ENCODE peak calls at places on chromosomes 4 and X, in eight cellular contexts. G is upper lobe of right lung, E is mucosa of descending colon, T is ascending aorta, C is left ventricle myocardium inferior, Y is keratinocyte, L is uterus, O is brain microvascular endothelial cell. S is an unnamed sample. For H3K36me3, the result is how much of the 10 kb centered on the place peaks cover.

GRCh38 chr4:25448379-25449109 is 71.5 kb downstream of the ANAPC4 start:
- DNase-seq in Y (peak), E (no peak), L (no peak), O (no peak), C (no peak), G (no peak), T (no peak), S (peak)

GRCh38 chr4:171891038-171891437 is 77.8 kb downstream of the GALNTL6 start:
- DNase-seq in L (no peak), G (no peak), Y (no peak), O (no peak), E (no peak), C (no peak), T (no peak), S (no peak)

GRCh38 chr4:152065545-152065944 is 304.7 kb upstream of the GATB start:
- DNase-seq in C (no peak), O (no peak), T (no peak), G (no peak), Y (no peak), L (no peak), E (no peak), S (no peak)

GRCh38 chrX:70254909-70255308 is 5.1 kb downstream of the P2RY4 start:
- DNase-seq in Y (no peak), E (no peak), G (no peak), L (no peak), O (no peak), C (no peak), T (no peak), S (no peak)

GRCh38 chr4:102503301-102503746 is 2.2 kb downstream of the NFKB1 start:
- DNase-seq in O (no peak), G (no peak), Y (no peak), T (no peak), L (no peak), E (no peak), C (no peak), S (no peak)

GRCh38 chr4:176436500-176436973 is 116.8 kb downstream of the SPCS3 start:
- DNase-seq in G (no peak), L (no peak), E (no peak), O (peak), Y (peak), C (no peak), T (no peak), S (no peak)

GRCh38 chr4:38314663-38315062 is 349.3 kb upstream of the KLF3 start:
- DNase-seq in G (no peak), T (no peak), L (no peak), Y (peak), E (peak), C (no peak), O (no peak), S (no peak)

GRCh38 chr4:26859762-26860156 is 882 bp upstream of the STIM2 start:
- DNase-seq in C (no peak), E (no peak), T (no peak), Y (no peak), G (no peak), L (no peak), O (no peak), S (no peak)

GRCh38 chr4:68871772-68872441 is 56.1 kb downstream of the UGT2B10 start:
- DNase-seq in G (no peak), Y (no peak), C (no peak), O (no peak), L (no peak), T (no peak), E (no peak), S (no peak)

GRCh38 chrX:18714910-18715309 is 7.5 kb downstream of the PPEF1 start:
- DNase-seq in Y (no peak), T (no peak), C (no peak), L (no peak), E (no peak), O (no peak), G (no peak), S (no peak)

GRCh38 chr4:109979932-109980717 is 67.4 kb downstream of the EGF start:
- DNase-seq in O (peak), E (no peak), Y (no peak), G (no peak), L (no peak), T (no peak), C (no peak), S (peak)

DNA sequence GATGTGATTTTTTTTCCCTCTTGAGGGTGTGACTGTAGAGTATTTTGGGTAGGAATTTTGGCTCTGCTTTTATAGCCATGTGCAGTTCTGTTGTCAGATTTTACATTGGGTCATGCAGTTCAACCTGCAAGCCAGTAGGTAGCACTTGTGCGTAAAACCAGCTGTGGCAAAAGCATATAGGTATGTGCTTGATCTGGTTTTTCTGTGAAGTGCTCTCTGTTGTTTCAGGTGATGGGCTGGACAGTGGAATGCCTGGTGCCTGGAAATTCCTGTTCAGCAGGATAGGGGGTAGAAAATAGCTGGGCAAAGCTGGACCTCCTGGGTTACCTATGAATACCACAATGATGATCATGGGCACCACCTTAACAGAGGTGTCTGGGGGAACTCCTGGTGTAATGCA is 584.2 kb upstream of the PCDH10 start:
- DNase-seq in T (no peak), C (no peak), O (no peak), G (no peak), E (no peak), L (no peak), Y (no peak), S (no peak)
- H3K4me3 ChIP-seq in T (no peak), C (no peak), O (no peak), G (no peak), E (no peak), L (no peak), Y (no peak), S (no peak)

GRCh38 chrX:102599950-102600579 is 750 bp downstream of the ARMCX5 start:
- DNase-seq in L (no peak), T (no peak), O (peak), E (no peak), C (no peak), G (no peak), Y (no peak), S (no peak)

GRCh38 chrX:102604327-102604726 is 5.0 kb downstream of the ARMCX5 start:
- DNase-seq in T (no peak), C (no peak), Y (no peak), G (no peak), O (no peak), E (no peak), L (no peak), S (no peak)

GRCh38 chrX:102599084-102599949 is at the start of gene ARMCX5:
- DNase-seq in Y (peak), E (peak), T (no peak), G (peak), C (peak), L (peak), O (peak), S (no peak)
- TF ChIP-seq CTCF in Y (no peak), E (no peak), T (no peak), G (no peak), C (peak), L (no peak), O (no peak), S (no peak)

DNA sequence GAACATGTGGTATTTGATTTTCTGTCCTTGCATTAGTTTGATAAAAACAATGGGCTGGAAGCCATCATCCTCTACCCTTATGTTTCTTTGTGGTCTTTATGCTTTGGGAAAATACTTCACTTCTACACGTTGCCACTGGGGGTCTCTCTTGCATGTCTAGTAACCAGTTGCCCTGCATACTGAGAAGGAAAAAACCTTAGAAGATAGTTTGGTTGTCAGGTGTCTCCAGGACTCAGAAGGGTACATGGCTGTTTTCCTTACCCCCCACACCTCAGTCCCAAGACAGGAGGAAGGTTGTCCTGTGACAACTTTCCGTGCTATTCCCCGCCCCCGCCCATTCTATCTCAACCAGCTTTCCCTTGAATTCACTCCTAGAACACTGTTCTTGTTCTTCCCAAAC is 62.1 kb upstream of the LANCL3 start:
- DNase-seq in G (no peak), C (no peak), T (no peak), Y (no peak), E (no peak), L (no peak), O (peak), S (no peak)
- H3K36me3 ChIP-seq in G (under half), C (under half), T (under half), Y (under half), E (under half), L (under half), O (under half), S (under half)

GRCh38 chr4:186724048-186724860 is 598 bp upstream of the FAT1 start:
- DNase-seq in G (peak), Y (no peak), E (peak), O (peak), C (peak), L (peak), T (no peak), S (no peak)
- H3K4me3 ChIP-seq in G (peak), Y (peak), E (peak), O (peak), C (peak), L (peak), T (peak), S (peak)

DNA sequence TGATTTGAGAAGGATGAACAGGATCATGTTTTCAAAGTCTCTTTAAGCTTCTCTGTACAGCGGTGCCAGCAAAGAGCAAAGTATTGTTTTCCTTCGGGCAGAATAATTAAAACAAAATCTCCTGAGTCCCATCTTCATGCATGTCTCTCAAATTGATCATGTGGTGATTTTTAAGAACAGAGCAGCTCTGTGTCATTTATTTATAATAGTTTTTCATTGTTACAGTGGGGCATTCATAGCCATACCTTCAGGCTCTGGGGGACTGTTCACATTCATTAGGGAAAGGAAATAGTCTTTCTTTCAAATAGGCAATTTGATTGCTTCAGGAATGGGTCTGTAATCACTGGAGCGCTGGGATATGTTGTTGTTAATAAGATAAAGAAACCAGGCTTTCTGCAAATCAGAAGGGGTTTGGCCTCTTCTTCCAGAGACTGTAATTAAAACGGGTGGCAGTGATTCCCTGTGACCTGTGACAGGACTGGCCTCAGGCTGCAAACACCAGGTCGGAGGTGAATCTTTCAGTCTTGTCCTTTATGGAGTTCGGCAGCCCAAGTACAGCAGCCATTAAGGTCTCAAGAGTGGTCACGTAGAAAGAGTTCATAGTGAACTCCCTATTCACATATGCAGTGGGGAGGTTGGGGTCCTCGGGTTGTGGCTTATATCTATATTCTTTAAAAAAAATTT is 29.4 kb upstream of the CBR4 start:
- DNase-seq in G (no peak), T (no peak), Y (no peak), E (no peak), O (no peak), C (no peak), L (no peak), S (no peak)
- TF ChIP-seq CTCF in G (no peak), T (no peak), Y (no peak), E (no peak), O (no peak), C (no peak), L (no peak), S (no peak)

DNA sequence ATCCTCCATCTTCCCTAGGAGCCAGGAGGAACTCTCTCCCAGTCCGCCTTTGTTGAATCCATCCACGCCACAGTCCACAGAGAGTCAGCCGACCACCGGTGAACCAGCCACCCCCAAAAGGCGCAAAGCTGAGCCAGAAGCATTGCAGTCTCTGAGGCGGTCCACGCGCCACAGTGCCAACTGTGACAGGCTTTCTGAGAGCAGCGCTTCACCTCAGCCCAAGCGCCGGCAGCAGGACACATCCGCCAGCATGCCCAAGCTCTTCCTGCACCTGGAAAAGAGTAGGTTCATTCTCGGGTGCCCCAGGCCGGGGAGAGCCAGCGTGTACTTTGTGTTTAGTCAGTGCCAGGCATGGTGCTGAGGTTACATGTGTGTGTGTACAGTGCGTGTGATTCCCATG is 7.4 kb downstream of the MSL3 start:
- DNase-seq in Y (no peak), L (no peak), C (no peak), E (peak), T (no peak), G (no peak), O (no peak), S (no peak)
- H3K36me3 ChIP-seq in Y (under half), L (under half), C (half or more), E (under half), T (under half), G (half or more), O (under half), S (under half)

GRCh38 chr4:20252656-20253271 is 1.1 kb downstream of the SLIT2 start:
- DNase-seq in E (peak), Y (no peak), C (peak), L (peak), G (peak), O (no peak), T (no peak), S (no peak)
- H3K4me3 ChIP-seq in E (no peak), Y (peak), C (peak), L (peak), G (peak), O (peak), T (peak), S (peak)

DNA sequence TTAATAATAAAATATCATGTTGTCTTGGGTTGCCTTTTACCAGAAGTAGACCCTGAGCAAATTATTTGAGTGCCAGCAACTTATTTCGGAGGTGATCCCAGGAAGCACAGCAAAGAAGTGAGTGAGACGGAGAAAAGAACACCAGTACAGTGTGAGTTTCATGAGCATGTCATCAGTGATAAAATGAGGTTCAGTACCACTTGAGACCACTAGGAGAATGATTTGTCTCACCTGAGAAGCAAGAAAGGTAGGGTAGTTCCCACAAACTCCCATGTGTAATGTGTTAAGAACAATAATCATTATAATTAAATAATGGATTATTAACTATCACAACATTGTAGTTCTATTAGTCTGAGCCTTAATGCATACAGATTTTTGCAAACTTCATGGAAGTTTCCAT is 112.8 kb upstream of the DMD start:
- DNase-seq in O (no peak), T (no peak), L (no peak), C (no peak), Y (no peak), E (no peak), G (no peak), S (no peak)
- TF ChIP-seq CTCF in O (peak), T (no peak), L (no peak), C (no peak), Y (no peak), E (no peak), G (no peak), S (no peak)

S was measured in BJ.